ENCODE peak calls at places on chromosome 2, in ten cellular contexts. B, W, A, S, V, E, U, D, I and K are unnamed samples.

GRCh38 chr2:38751847-38752410 is 768 bp upstream of the SRSF7 start:
- DNase-seq in B (peak; percentile 2), W (no peak), A (peak; percentile 76), S (no peak), V (no peak), E (peak; percentile 37), U (no peak), D (no peak), I (no peak), K (no peak)

GRCh38 chr2:217694296-217694695 is 308.5 kb downstream of the TNS1 start:
- DNase-seq in B (no peak), W (no peak), A (no peak), S (no peak), V (no peak), E (no peak), U (no peak), D (no peak), I (no peak), K (no peak)

GRCh38 chr2:143954208-143954607 is 565.7 kb downstream of the ZEB2 start:
- DNase-seq in B (no peak), W (no peak), A (no peak), S (no peak), V (no peak), E (no peak), U (no peak), D (no peak), I (no peak), K (no peak)

GRCh38 chr2:226515344-226516055 is 284.1 kb downstream of the IRS1 start:
- DNase-seq in B (no peak), W (no peak), A (no peak), S (no peak), V (no peak), E (no peak), U (no peak), D (no peak), I (peak; percentile 34), K (peak; percentile 59)

GRCh38 chr2:44326548-44327269 is 34.6 kb downstream of the PREPL start:
- DNase-seq in B (no peak), W (no peak), A (no peak), S (no peak), V (no peak), E (no peak), U (no peak), D (no peak), I (no peak), K (no peak)

GRCh38 chr2:221641181-221641871 is 69.2 kb upstream of the EPHA4 start:
- DNase-seq in B (no peak), W (peak; percentile 76), A (no peak), S (no peak), V (no peak), E (no peak), U (no peak), D (no peak), I (no peak), K (peak; percentile 49)

GRCh38 chr2:38720613-38721241 is 30.4 kb downstream of the SRSF7 start:
- DNase-seq in B (no peak), W (peak; percentile 51), A (no peak), S (peak; percentile 56), V (no peak), E (no peak), U (peak; percentile 5), D (peak; percentile 7), I (peak; percentile 74), K (peak; percentile 86)

GRCh38 chr2:126732682-126733245 is 76.8 kb downstream of the GYPC start:
- DNase-seq in B (no peak), W (no peak), A (no peak), S (no peak), V (no peak), E (no peak), U (no peak), D (no peak), I (no peak), K (no peak)

GRCh38 chr2:9095226-9095625 is 91.7 kb upstream of the MBOAT2 start:
- DNase-seq in B (no peak), W (no peak), A (no peak), S (no peak), V (no peak), E (no peak), U (no peak), D (no peak), I (no peak), K (no peak)

GRCh38 chr2:229768235-229768634 is 53.9 kb upstream of the DNER start:
- DNase-seq in B (no peak), W (no peak), A (no peak), S (no peak), V (no peak), E (no peak), U (no peak), D (no peak), I (no peak), K (no peak)

GRCh38 chr2:68839260-68839833 is 31.9 kb downstream of the BMP10 start:
- DNase-seq in B (no peak), W (peak; percentile 52), A (peak; percentile 49), S (no peak), V (no peak), E (no peak), U (no peak), D (no peak), I (peak; percentile 20), K (peak; percentile 40)

GRCh38 chr2:288002-288742 is at the start of gene ALKAL2:
- DNase-seq in B (no peak), W (peak; percentile 38), A (peak; percentile 18), S (no peak), V (no peak), E (no peak), U (no peak), D (no peak), I (no peak), K (peak; percentile 16)

GRCh38 chr2:109545828-109546713 is 67.7 kb downstream of the SEPTIN10 start:
- DNase-seq in B (peak; percentile 9), W (peak; percentile 59), A (peak; percentile 87), S (peak; percentile 73), V (no peak), E (peak; percentile 74), U (peak; percentile 10), D (peak; percentile 18), I (peak; percentile 62), K (peak; percentile 69)

GRCh38 chr2:108616731-108617161 is 82.5 kb downstream of the LIMS1 start:
- DNase-seq in B (no peak), W (no peak), A (no peak), S (no peak), V (no peak), E (no peak), U (peak; percentile 91), D (no peak), I (no peak), K (peak; percentile 75)

GRCh38 chr2:48829036-48829435 is 73.5 kb upstream of the LHCGR start:
- DNase-seq in B (no peak), W (no peak), A (no peak), S (no peak), V (no peak), E (no peak), U (no peak), D (no peak), I (no peak), K (peak; percentile 56)

GRCh38 chr2:183089192-183089851 is 10.8 kb downstream of the DUSP19 start:
- DNase-seq in B (no peak), W (no peak), A (no peak), S (no peak), V (no peak), E (no peak), U (no peak), D (no peak), I (no peak), K (no peak)

GRCh38 chr2:192978317-192978874 is 783.7 kb upstream of the TMEFF2 start:
- DNase-seq in B (no peak), W (no peak), A (no peak), S (no peak), V (no peak), E (no peak), U (peak; percentile 6), D (no peak), I (no peak), K (no peak)

GRCh38 chr2:27804146-27804545 is 32.6 kb downstream of the MRPL33 start:
- DNase-seq in B (no peak), W (no peak), A (no peak), S (no peak), V (no peak), E (no peak), U (no peak), D (no peak), I (peak; percentile 53), K (no peak)

GRCh38 chr2:39243469-39244123 is at the start of gene CDKL4:
- DNase-seq in B (peak; percentile 11), W (peak; percentile 63), A (peak; percentile 53), S (peak; percentile 22), V (no peak), E (no peak), U (no peak), D (no peak), I (no peak), K (peak; percentile 27)

GRCh38 chr2:150259746-150260145 is 227.7 kb downstream of the RND3 start:
- DNase-seq in B (no peak), W (no peak), A (no peak), S (no peak), V (no peak), E (no peak), U (no peak), D (no peak), I (no peak), K (no peak)

GRCh38 chr2:201730651-201731280 is 32.3 kb upstream of the MPP4 start:
- DNase-seq in B (no peak), W (peak; percentile 54), A (no peak), S (no peak), V (no peak), E (no peak), U (no peak), D (no peak), I (no peak), K (no peak)

GRCh38 chr2:191020742-191021381 is 6.9 kb upstream of the STAT1 start:
- DNase-seq in B (no peak), W (peak; percentile 54), A (no peak), S (peak; percentile 41), V (no peak), E (no peak), U (no peak), D (peak; percentile 24), I (peak; percentile 78), K (peak; percentile 93)

GRCh38 chr2:165868211-165868610 is 74.2 kb upstream of the GALNT3 start:
- DNase-seq in B (no peak), W (no peak), A (no peak), S (no peak), V (no peak), E (no peak), U (peak; percentile 54), D (peak; percentile 13), I (no peak), K (no peak)

GRCh38 chr2:219358170-219359075 is 25.9 kb upstream of the RESP18 start:
- DNase-seq in B (no peak), W (no peak), A (no peak), S (no peak), V (no peak), E (peak; percentile 38), U (no peak), D (no peak), I (no peak), K (no peak)

GRCh38 chr2:168766600-168766999 is 35.8 kb upstream of the NOSTRIN start:
- DNase-seq in B (no peak), W (no peak), A (peak; percentile 27), S (no peak), V (no peak), E (no peak), U (no peak), D (no peak), I (no peak), K (peak; percentile 48)

GRCh38 chr2:173218331-173219056 is 136.2 kb upstream of the CDCA7 start:
- DNase-seq in B (no peak), W (no peak), A (no peak), S (no peak), V (no peak), E (peak; percentile 44), U (peak; percentile 7), D (no peak), I (no peak), K (no peak)

GRCh38 chr2:231001921-231002320 is 6.0 kb downstream of the SPATA3 start:
- DNase-seq in B (no peak), W (no peak), A (no peak), S (no peak), V (no peak), E (no peak), U (no peak), D (no peak), I (no peak), K (no peak)

GRCh38 chr2:207823865-207824264 is 54.2 kb upstream of the FZD5 start:
- DNase-seq in B (no peak), W (no peak), A (no peak), S (no peak), V (no peak), E (no peak), U (no peak), D (no peak), I (no peak), K (peak; percentile 65)